ENCODE peak calls at places on chromosomes 4 and X, in five cellular contexts. Q is PC-3, P is esophagus squamous epithelium, V is fibroblast of lung, I is K562. X is an unnamed sample.

GRCh38 chrX:151085207-151085606 is 91.2 kb upstream of the GPR50 start:
- DNase-seq in V (no peak), Q (no peak), I (no peak), P (no peak), X (no peak)

GRCh38 chrX:49230500-49231232 is 2.5 kb downstream of the CACNA1F start:
- DNase-seq in Q (no peak), I (peak; percentile 89), P (peak; percentile 16), V (no peak), X (no peak)

GRCh38 chrX:119516157-119516702 is 48.0 kb downstream of the SLC25A5 start:
- DNase-seq in P (no peak), I (peak; percentile 71), V (peak; percentile 53), Q (peak; percentile 75), X (peak; percentile 64)

GRCh38 chrX:121161501-121161933 is 114.1 kb downstream of the GLUD2 start:
- DNase-seq in P (no peak), V (no peak), Q (no peak), I (peak; percentile 68), X (no peak)

GRCh38 chr4:152398060-152398459 is 137.8 kb downstream of the FBXW7 start:
- DNase-seq in I (no peak), P (no peak), Q (peak; percentile 48), V (peak; percentile 12), X (no peak)

GRCh38 chr4:158895797-158896442 is 127.1 kb downstream of the FNIP2 start:
- DNase-seq in V (peak; percentile 25), I (no peak), P (no peak), Q (peak; percentile 32), X (no peak)

GRCh38 chrX:138150709-138151108 is 560.8 kb downstream of the FGF13 start:
- DNase-seq in I (no peak), V (no peak), P (no peak), Q (peak; percentile 33), X (no peak)

GRCh38 chr4:2598661-2599654 is 62.5 kb downstream of the FAM193A start:
- DNase-seq in V (no peak), Q (no peak), I (no peak), P (no peak), X (no peak)

GRCh38 chr4:150739591-150739990 is 157.6 kb downstream of the MAB21L2 start:
- DNase-seq in V (peak; percentile 8), Q (no peak), I (no peak), P (no peak), X (no peak)

GRCh38 chr4:7558436-7558835 is 123.7 kb upstream of the PSAPL1 start:
- DNase-seq in V (no peak), I (no peak), P (no peak), Q (no peak), X (no peak)

GRCh38 chr4:90357117-90357710 is 230.0 kb downstream of the CCSER1 start:
- DNase-seq in Q (peak; percentile 58), I (no peak), P (no peak), V (peak; percentile 67), X (peak; percentile 38)

GRCh38 chr4:78645853-78646757 is 94.5 kb downstream of the ANXA3 start:
- DNase-seq in Q (peak; percentile 91), V (peak; percentile 95), I (peak; percentile 22), P (no peak), X (peak; percentile 97)

GRCh38 chr4:120801171-120801758 is 121.3 kb downstream of the PRDM5 start:
- DNase-seq in V (peak; percentile 95), Q (no peak), I (no peak), P (no peak), X (peak; percentile 70)

GRCh38 chrX:70825366-70825765 is 83.1 kb downstream of the TEX11 start:
- DNase-seq in P (no peak), I (no peak), Q (no peak), V (no peak), X (no peak)

GRCh38 chrX:12890467-12890866 is 16.0 kb upstream of the TLR8 start:
- DNase-seq in Q (no peak), P (no peak), V (peak; percentile 8), I (no peak), X (peak; percentile 29)

GRCh38 chr4:1695913-1696312 is 11.8 kb upstream of the FAM53A start:
- DNase-seq in V (no peak), P (no peak), Q (no peak), I (no peak), X (no peak)

GRCh38 chrX:141220342-141221008 is 21.8 kb downstream of the SPANXC start:
- DNase-seq in I (no peak), P (no peak), V (peak; percentile 83), Q (peak; percentile 92), X (peak; percentile 61)

GRCh38 chr4:26081795-26082498 is 167.9 kb downstream of the SMIM20 start:
- DNase-seq in I (peak; percentile 54), Q (peak; percentile 71), V (peak; percentile 49), P (no peak), X (peak; percentile 40)

GRCh38 chr4:169009281-169010124 is 552 bp downstream of the CBR4 start:
- DNase-seq in V (peak; percentile 57), Q (peak; percentile 67), P (peak; percentile 19), I (peak; percentile 42), X (peak; percentile 50)
- TF ChIP-seq CTCF in V (no peak), Q (no peak), P (no peak), I (peak; percentile 45), X (peak; percentile 40)

GRCh38 chr4:94159790-94160189 is 47.9 kb upstream of the SMARCAD1 start:
- DNase-seq in P (no peak), I (no peak), V (no peak), Q (no peak), X (no peak)
- H3K4me3 ChIP-seq in P (no peak overlapping the region), I (no peak overlapping the region), V (no peak overlapping the region), Q (no peak overlapping the region), X (no peak overlapping the region)

GRCh38 chr4:95541889-95542607 is 6.7 kb downstream of the UNC5C start:
- DNase-seq in Q (no peak), V (no peak), P (no peak), I (no peak), X (no peak)

GRCh38 chr4:95545526-95545925 is 3.2 kb downstream of the UNC5C start:
- DNase-seq in P (no peak), V (no peak), I (no peak), Q (no peak), X (no peak)

GRCh38 chr4:95546866-95547707 is 1.7 kb downstream of the UNC5C start:
- DNase-seq in V (peak; percentile 31), Q (no peak), I (no peak), P (no peak), X (no peak)

GRCh38 chr4:95546236-95546635 is 2.5 kb downstream of the UNC5C start:
- DNase-seq in P (no peak), Q (no peak), I (no peak), V (no peak), X (no peak)

GRCh38 chr4:95544433-95545103 is 4.2 kb downstream of the UNC5C start:
- DNase-seq in P (no peak), V (no peak), I (no peak), Q (no peak), X (no peak)
- TF ChIP-seq CTCF in P (no peak), V (peak; percentile 9), I (no peak), Q (peak; percentile 31), X (no peak)

DNA sequence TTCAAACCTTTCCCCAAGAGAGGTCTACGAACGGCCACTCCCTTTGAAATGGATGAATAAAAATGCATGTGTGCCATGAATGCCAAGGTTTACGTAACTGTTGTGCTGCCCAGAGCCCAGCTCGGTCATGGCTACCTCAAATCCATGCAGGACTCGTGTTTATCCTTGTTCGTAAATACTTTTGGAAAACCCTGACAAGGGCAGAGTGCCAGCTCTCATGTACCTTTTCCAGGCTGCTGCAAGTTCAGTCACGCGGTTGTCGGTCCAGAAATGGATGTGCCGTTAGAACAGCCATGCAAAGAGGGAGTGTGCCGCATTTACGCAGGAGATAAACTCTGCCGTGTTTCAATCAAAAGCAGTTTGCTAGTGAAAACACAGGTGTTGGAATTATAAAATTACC is 123.4 kb downstream of the AMELX start:
- DNase-seq in I (no peak), P (no peak), Q (no peak), V (no peak), X (no peak)
- H3K4me3 ChIP-seq in I (no peak overlapping the region), P (no peak overlapping the region), Q (no peak overlapping the region), V (no peak overlapping the region), X (no peak overlapping the region)

GRCh38 chrX:100606753-100607152 is 22.0 kb downstream of the TNMD start:
- DNase-seq in P (no peak), I (no peak), V (no peak), Q (no peak), X (no peak)

GRCh38 chrX:100615015-100615414 is 21.6 kb downstream of the TSPAN6 start:
- DNase-seq in P (no peak), I (no peak), V (peak; percentile 64), Q (peak; percentile 78), X (peak; percentile 72)

GRCh38 chrX:100611951-100612350 is 24.7 kb downstream of the TSPAN6 start:
- DNase-seq in Q (no peak), I (no peak), P (no peak), V (no peak), X (no peak)

GRCh38 chrX:100609591-100609990 is 24.9 kb downstream of the TNMD start:
- DNase-seq in V (no peak), P (no peak), I (no peak), Q (peak; percentile 4), X (no peak)
- TF ChIP-seq CTCF in V (no peak), P (no peak), I (no peak), Q (peak; percentile 46), X (no peak)

GRCh38 chr4:113292371-113293042 is 243.1 kb downstream of the ANK2 start:
- DNase-seq in Q (no peak), I (no peak), P (no peak), V (peak; percentile 30), X (peak; percentile 77)
- H3K4me3 ChIP-seq in Q (no peak overlapping the region), I (no peak overlapping the region), P (peak overlapping the region; percentile 18), V (peak overlapping the region; percentile 39), X (peak overlapping the region; percentile 43)

GRCh38 chr4:4613641-4614286 is 71.9 kb upstream of the STX18 start:
- DNase-seq in I (no peak), Q (no peak), P (no peak), V (peak; percentile 9), X (peak; percentile 67)

GRCh38 chr4:4610672-4611071 is 68.8 kb upstream of the STX18 start:
- DNase-seq in P (no peak), Q (no peak), V (no peak), I (no peak), X (no peak)

GRCh38 chr4:4613126-4613465 is 71.2 kb upstream of the STX18 start:
- DNase-seq in V (no peak), P (no peak), Q (no peak), I (no peak), X (peak; percentile 79)

GRCh38 chr4:4618846-4619245 is 77.0 kb upstream of the STX18 start:
- DNase-seq in I (no peak), P (no peak), Q (no peak), V (peak; percentile 25), X (no peak)

GRCh38 chr4:4614925-4615678 is 73.3 kb upstream of the STX18 start:
- DNase-seq in Q (no peak), I (no peak), V (peak; percentile 29), P (no peak), X (peak; percentile 93)
- TF ChIP-seq CTCF in Q (no peak), I (no peak), V (no peak), P (no peak), X (no peak)

GRCh38 chr4:85995361-85995760 is 364.5 kb downstream of the MAPK10 start:
- DNase-seq in Q (no peak), V (no peak), I (no peak), P (no peak), X (no peak)
- H3K4me3 ChIP-seq in Q (no peak overlapping the region), V (no peak overlapping the region), I (no peak overlapping the region), P (no peak overlapping the region), X (no peak overlapping the region)